ENCODE peak calls at places on chromosome 1, in four cellular contexts. X, I, U and M are unnamed samples.

GRCh38 chr1:232725303-232726047 is 79.7 kb upstream of the MAP10 start:
- DNase-seq in I (no peak), U (no peak), X (peak; percentile 26), M (no peak)

GRCh38 chr1:222009105-222009730 is 267.3 kb upstream of the DUSP10 start:
- DNase-seq in X (peak; percentile 25), I (no peak), U (no peak), M (peak; percentile 42)

GRCh38 chr1:7207875-7208646 is 422.8 kb downstream of the CAMTA1 start:
- DNase-seq in U (peak; percentile 73), X (peak; percentile 73), I (peak; percentile 14), M (peak; percentile 62)

GRCh38 chr1:157104598-157105293 is 5.1 kb upstream of the ETV3L start:
- DNase-seq in I (no peak), X (peak; percentile 62), U (peak; percentile 72), M (no peak)

GRCh38 chr1:14968251-14968812 is 185.2 kb upstream of the TMEM51 start:
- DNase-seq in I (no peak), X (peak; percentile 98), U (peak; percentile 91), M (peak; percentile 78)

GRCh38 chr1:85448358-85448757 is 16.6 kb downstream of the DDAH1 start:
- DNase-seq in X (peak; percentile 77), I (no peak), U (peak; percentile 66), M (peak; percentile 89)

GRCh38 chr1:167713330-167714081 is 8.3 kb upstream of the MPZL1 start:
- DNase-seq in I (peak; percentile 14), U (peak; percentile 24), X (no peak), M (peak; percentile 38)

GRCh38 chr1:194644528-194644927 is 1458.1 kb upstream of the B3GALT2 start:
- DNase-seq in U (no peak), X (no peak), I (no peak), M (no peak)

GRCh38 chr1:55474168-55474786 is 259.1 kb upstream of the USP24 start:
- DNase-seq in U (peak; percentile 54), I (no peak), X (peak; percentile 84), M (peak; percentile 80)

GRCh38 chr1:199862047-199862446 is 165.5 kb upstream of the NR5A2 start:
- DNase-seq in I (no peak), U (no peak), X (no peak), M (no peak)

GRCh38 chr1:151165281-151165737 is 393 bp downstream of the LYSMD1 start:
- DNase-seq in U (peak; percentile 49), X (peak; percentile 74), I (no peak), M (peak; percentile 57)

GRCh38 chr1:221637641-221638041 is 104.2 kb downstream of the DUSP10 start:
- DNase-seq in U (peak; percentile 34), I (no peak), X (peak; percentile 55), M (peak; percentile 39)

GRCh38 chr1:12142141-12142823 is 24.5 kb upstream of the TNFRSF1B start:
- DNase-seq in X (no peak), I (no peak), U (no peak), M (no peak)

GRCh38 chr1:17569200-17570139 is 30.0 kb downstream of the ARHGEF10L start:
- DNase-seq in I (no peak), U (peak; percentile 84), X (peak; percentile 91), M (peak; percentile 91)

GRCh38 chr1:109910963-109911798 is 532 bp downstream of the CSF1 start:
- DNase-seq in I (no peak), X (peak; percentile 6), U (no peak), M (no peak)

GRCh38 chr1:183143576-183144315 is 42.3 kb upstream of the LAMC2 start:
- DNase-seq in X (no peak), I (no peak), U (no peak), M (no peak)

GRCh38 chr1:205259361-205259832 is 31.7 kb downstream of the TMCC2 start:
- DNase-seq in U (peak; percentile 54), X (no peak), I (no peak), M (peak; percentile 33)

GRCh38 chr1:93506140-93506539 is 58.2 kb downstream of the FNBP1L start:
- DNase-seq in X (peak; percentile 14), U (no peak), I (no peak), M (peak; percentile 21)

GRCh38 chr1:15939181-15940109 is 36.5 kb downstream of the ZBTB17 start:
- DNase-seq in I (no peak), X (peak; percentile 67), U (peak; percentile 63), M (no peak)

GRCh38 chr1:199226163-199226562 is 587.3 kb downstream of the PTPRC start:
- DNase-seq in I (peak; percentile 55), U (peak; percentile 75), X (peak; percentile 65), M (peak; percentile 12)

GRCh38 chr1:153550827-153551512 is 1.9 kb upstream of the S100A3 start:
- DNase-seq in X (no peak), I (no peak), U (no peak), M (no peak)

GRCh38 chr1:38489844-38490270 is 369.7 kb downstream of the RRAGC start:
- DNase-seq in U (peak; percentile 2), X (peak; percentile 18), I (peak; percentile 22), M (no peak)

GRCh38 chr1:13730751-13731482 is 30.9 kb downstream of the PRDM2 start:
- DNase-seq in U (peak; percentile 53), I (peak; percentile 83), X (no peak), M (no peak)

GRCh38 chr1:46486432-46487015 is 3.1 kb upstream of the DMBX1 start:
- DNase-seq in U (no peak), X (no peak), I (no peak), M (no peak)

GRCh38 chr1:179781962-179782361 is 38.9 kb downstream of the FAM163A start:
- DNase-seq in I (no peak), X (peak; percentile 52), U (peak; percentile 50), M (peak; percentile 63)

GRCh38 chr1:20596106-20596505 is 7.2 kb downstream of the CDA start:
- DNase-seq in U (no peak), I (no peak), X (no peak), M (no peak)

GRCh38 chr1:83692524-83693336 is 306.2 kb downstream of the TTLL7 start:
- DNase-seq in X (peak; percentile 9), U (peak; percentile 0), I (no peak), M (peak; percentile 42)

GRCh38 chr1:47178665-47179022 is 11.2 kb downstream of the PDZK1IP1 start:
- DNase-seq in I (no peak), X (no peak), U (no peak), M (no peak)

GRCh38 chr1:11650331-11650991 is 3.8 kb downstream of the FBXO2 start:
- DNase-seq in X (peak; percentile 80), I (peak; percentile 78), U (peak; percentile 49), M (peak; percentile 78)

GRCh38 chr1:43688594-43689000 is 18.7 kb upstream of the ST3GAL3 start:
- DNase-seq in U (peak; percentile 94), X (peak; percentile 89), I (no peak), M (peak; percentile 90)

GRCh38 chr1:3312310-3312734 is 142.1 kb upstream of the ARHGEF16 start:
- DNase-seq in I (no peak), X (no peak), U (no peak), M (no peak)

GRCh38 chr1:156492013-156492590 is 8.5 kb downstream of the MEF2D start:
- DNase-seq in X (no peak), U (no peak), I (no peak), M (no peak)

GRCh38 chr1:29563571-29563970 is 327.2 kb downstream of the PTPRU start:
- DNase-seq in I (no peak), X (peak; percentile 9), U (peak; percentile 61), M (peak; percentile 28)

GRCh38 chr1:209747580-209748262 is 8.1 kb upstream of the TRAF3IP3 start:
- DNase-seq in U (peak; percentile 89), I (peak; percentile 94), X (peak; percentile 91), M (peak; percentile 96)

GRCh38 chr1:18732686-18733085 is 102.0 kb downstream of the PAX7 start:
- DNase-seq in X (no peak), I (no peak), U (no peak), M (no peak)

GRCh38 chr1:58814251-58815068 is 30.6 kb upstream of the JUN start:
- DNase-seq in I (no peak), X (no peak), U (peak; percentile 39), M (no peak)

GRCh38 chr1:216183427-216183826 is 239.8 kb downstream of the USH2A start:
- DNase-seq in I (no peak), U (peak; percentile 40), X (peak; percentile 9), M (no peak)

GRCh38 chr1:156489166-156489934 is 11.2 kb downstream of the MEF2D start:
- DNase-seq in U (peak; percentile 36), I (no peak), X (peak; percentile 51), M (no peak)

GRCh38 chr1:66464802-66465201 is 69.2 kb upstream of the SGIP1 start:
- DNase-seq in I (no peak), X (peak; percentile 97), U (peak; percentile 99), M (peak; percentile 81)